ENCODE peak calls at places on chromosomes 3 and 15, in five cellular contexts. Y, V, H, P and O are unnamed samples. For H3K4me1, the result is how much of the 10 kb centered on the place peaks cover.

GRCh38 chr15:41695750-41696436 is 35.7 kb downstream of the MGA start:
- DNase-seq in Y (peak), V (peak), H (peak), P (no peak), O (peak)

GRCh38 chr3:13500133-13500885 is 20.2 kb downstream of the HDAC11 start:
- DNase-seq in Y (peak), V (peak), H (no peak), P (no peak), O (peak)

GRCh38 chr3:124800511-124801374 is 70.5 kb downstream of the UMPS start:
- DNase-seq in Y (peak), V (no peak), H (peak), P (no peak), O (no peak)

GRCh38 chr15:47787875-47788274 is 70.6 kb downstream of the SEMA6D start:
- DNase-seq in Y (peak), V (no peak), H (peak), P (no peak), O (no peak)

GRCh38 chr3:16460886-16461285 is 52.6 kb downstream of the RFTN1 start:
- DNase-seq in Y (no peak), V (no peak), H (no peak), P (no peak), O (no peak)

GRCh38 chr15:62483817-62484216 is 318.7 kb upstream of the C2CD4B start:
- DNase-seq in Y (no peak), V (no peak), H (no peak), P (no peak), O (peak)

GRCh38 chr3:66856555-66856954 is 141.6 kb upstream of the KBTBD8 start:
- DNase-seq in Y (no peak), V (no peak), H (no peak), P (no peak), O (no peak)

GRCh38 chr15:47517737-47518136 is 199.6 kb upstream of the SEMA6D start:
- DNase-seq in Y (peak), V (no peak), H (no peak), P (no peak), O (no peak)

GRCh38 chr15:67721996-67722395 is 103.3 kb upstream of the SKOR1 start:
- DNase-seq in Y (no peak), V (no peak), H (no peak), P (no peak), O (no peak)

GRCh38 chr15:40293905-40294895 is 11.3 kb upstream of the ANKRD63 start:
- DNase-seq in Y (no peak), V (peak), H (no peak), P (no peak), O (peak)

GRCh38 chr15:48842501-48842900 is 31.6 kb upstream of the CEP152 start:
- DNase-seq in Y (no peak), V (no peak), H (no peak), P (no peak), O (no peak)

GRCh38 chr3:182121424-182121823 is 409.7 kb downstream of the SOX2 start:
- DNase-seq in Y (no peak), V (no peak), H (no peak), P (no peak), O (no peak)

GRCh38 chr3:2880357-2880756 is 229.8 kb downstream of the IL5RA start:
- DNase-seq in Y (peak), V (no peak), H (no peak), P (no peak), O (no peak)

GRCh38 chr3:9600597-9600996 is 47.0 kb upstream of the LHFPL4 start:
- DNase-seq in Y (no peak), V (peak), H (no peak), P (no peak), O (peak)

GRCh38 chr3:3189102-3189727 is 9.7 kb upstream of the CRBN start:
- DNase-seq in Y (peak), V (no peak), H (peak), P (no peak), O (no peak)

GRCh38 chr3:122416966-122417365 is 1.1 kb upstream of the WDR5B start:
- DNase-seq in Y (peak), V (no peak), H (no peak), P (no peak), O (no peak)

GRCh38 chr3:43426388-43426787 is 140.0 kb downstream of the SNRK start:
- DNase-seq in Y (no peak), V (no peak), H (no peak), P (no peak), O (no peak)

GRCh38 chr3:106208979-106209378 is 340.2 kb upstream of the CBLB start:
- DNase-seq in Y (no peak), V (no peak), H (no peak), P (no peak), O (no peak)

GRCh38 chr3:106193876-106194275 is 325.1 kb upstream of the CBLB start:
- DNase-seq in Y (no peak), V (no peak), H (no peak), P (no peak), O (no peak)

GRCh38 chr3:35946121-35946856 is 307.0 kb downstream of the ARPP21 start:
- DNase-seq in Y (peak), V (peak), H (peak), P (no peak), O (no peak)

GRCh38 chr3:155014953-155015352 is 65.2 kb upstream of the MME start:
- DNase-seq in Y (no peak), V (no peak), H (no peak), P (no peak), O (no peak)

GRCh38 chr3:86771741-86772512 is 219.0 kb downstream of the VGLL3 start:
- DNase-seq in Y (no peak), V (no peak), H (no peak), P (no peak), O (no peak)

GRCh38 chr3:171494457-171495109 is 34.4 kb upstream of the TNIK start:
- DNase-seq in Y (peak), V (no peak), H (no peak), P (no peak), O (no peak)
- H3K4me1 ChIP-seq in Y (under half), V (under half), H (under half), P (under half), O (under half)

DNA sequence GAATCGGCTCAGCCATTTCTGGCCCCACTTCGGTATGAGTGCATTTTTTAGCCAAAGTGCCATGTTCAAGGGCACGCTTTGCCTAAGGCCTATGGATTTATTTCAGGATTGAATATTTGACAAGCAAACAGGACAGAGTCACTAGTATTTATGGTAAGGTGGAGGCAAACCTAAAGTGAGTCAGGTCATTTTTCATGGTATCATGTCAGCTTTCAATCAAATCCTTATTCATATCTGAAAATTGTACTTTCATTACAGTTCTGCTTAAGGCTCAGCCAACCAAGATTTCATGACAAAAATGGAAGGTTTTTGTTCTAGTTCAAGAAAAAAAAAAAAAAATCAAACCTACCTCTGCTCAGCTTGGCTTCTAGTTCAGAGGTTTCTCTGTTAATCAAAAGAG is 30.5 kb upstream of the ICE2 start:
- DNase-seq in Y (no peak), V (no peak), H (no peak), P (no peak), O (no peak)
- H3K4me1 ChIP-seq in Y (under half), V (under half), H (under half), P (under half), O (under half)

GRCh38 chr3:169327969-169328368 is 335.5 kb downstream of the MECOM start:
- DNase-seq in Y (no peak), V (no peak), H (peak), P (no peak), O (no peak)

GRCh38 chr3:169324454-169324789 is 339.1 kb downstream of the MECOM start:
- DNase-seq in Y (no peak), V (no peak), H (no peak), P (no peak), O (no peak)

GRCh38 chr3:169323580-169324453 is 339.7 kb downstream of the MECOM start:
- DNase-seq in Y (no peak), V (peak), H (peak), P (no peak), O (no peak)

GRCh38 chr3:169328471-169328870 is 335.0 kb downstream of the MECOM start:
- DNase-seq in Y (no peak), V (no peak), H (no peak), P (no peak), O (no peak)

DNA sequence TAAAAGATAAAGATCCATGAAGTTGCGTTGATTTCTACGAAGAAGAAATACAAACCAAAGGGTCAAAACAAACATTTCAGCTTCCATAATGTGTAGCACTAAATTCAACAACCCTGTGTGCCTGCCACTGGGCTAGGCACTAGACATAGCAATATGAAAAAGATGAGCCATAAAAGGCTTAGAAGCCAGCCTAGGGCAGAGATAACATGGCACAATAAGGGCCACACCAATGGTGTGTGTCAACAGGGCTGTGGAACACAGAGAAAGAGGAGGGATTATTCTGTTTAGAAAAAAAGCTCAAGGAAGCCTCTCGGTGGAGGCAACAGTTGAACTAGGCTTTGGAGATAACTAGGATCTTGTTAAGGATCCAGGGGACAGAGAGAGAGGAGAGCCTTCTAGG is 337.7 kb downstream of the MECOM start:
- DNase-seq in Y (no peak), V (no peak), H (no peak), P (no peak), O (no peak)
- H3K4me1 ChIP-seq in Y (under half), V (under half), H (under half), P (under half), O (under half)

GRCh38 chr15:38535451-38536200 is 29.0 kb downstream of the RASGRP1 start:
- DNase-seq in Y (no peak), V (no peak), H (no peak), P (no peak), O (peak)
- H3K4me1 ChIP-seq in Y (under half), V (under half), H (under half), P (half or more), O (under half)

GRCh38 chr3:177596248-177596821 is 399.1 kb upstream of the TBL1XR1 start:
- DNase-seq in Y (no peak), V (no peak), H (peak), P (no peak), O (no peak)
- H3K4me1 ChIP-seq in Y (under half), V (under half), H (under half), P (half or more), O (under half)

GRCh38 chr15:98725874-98726273 is 77.5 kb downstream of the IGF1R start:
- DNase-seq in Y (no peak), V (no peak), H (no peak), P (no peak), O (no peak)
- H3K4me1 ChIP-seq in Y (under half), V (half or more), H (half or more), P (under half), O (under half)

GRCh38 chr3:15272431-15273196 is 59.8 kb downstream of the SH3BP5 start:
- DNase-seq in Y (no peak), V (peak), H (no peak), P (no peak), O (no peak)

GRCh38 chr3:15273214-15273613 is 59.2 kb downstream of the SH3BP5 start:
- DNase-seq in Y (no peak), V (no peak), H (no peak), P (no peak), O (no peak)

GRCh38 chr3:15277861-15278260 is 54.5 kb downstream of the SH3BP5 start:
- DNase-seq in Y (no peak), V (no peak), H (no peak), P (no peak), O (peak)

GRCh38 chr3:15279200-15279599 is 53.2 kb downstream of the SH3BP5 start:
- DNase-seq in Y (no peak), V (no peak), H (no peak), P (no peak), O (no peak)

DNA sequence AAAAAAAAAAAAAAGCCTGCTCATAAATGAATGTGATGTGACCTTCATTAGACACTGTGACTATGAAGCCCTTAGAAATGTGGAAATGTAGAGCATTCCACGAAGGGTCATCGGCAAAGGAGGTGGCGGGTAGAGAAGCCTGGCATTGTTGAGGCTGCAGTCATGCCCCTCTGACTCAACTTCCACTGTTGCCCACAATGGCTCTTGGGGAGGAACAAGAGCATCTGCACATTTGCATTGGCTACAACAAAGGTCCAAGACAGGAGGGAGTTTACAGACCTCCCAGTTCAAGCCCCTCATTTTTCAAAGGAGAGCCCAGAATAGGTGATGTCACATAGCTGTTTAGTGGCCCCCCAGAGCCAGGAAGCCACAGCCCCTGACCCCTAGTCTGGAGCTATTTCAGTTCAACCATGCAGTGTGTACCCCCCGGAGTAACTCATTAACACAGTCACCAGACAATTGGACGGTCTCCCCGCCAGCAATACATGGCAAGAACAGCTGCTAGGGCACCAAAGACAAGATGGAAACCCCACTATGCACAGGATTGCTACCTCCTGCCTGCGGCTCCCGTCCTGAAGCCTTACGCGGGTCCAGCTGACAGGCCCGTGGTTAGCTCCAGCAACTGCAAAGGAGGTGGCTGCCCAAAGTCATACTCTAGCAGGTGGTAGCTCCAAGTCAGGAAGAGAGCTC is 56.2 kb downstream of the SH3BP5 start:
- DNase-seq in Y (no peak), V (no peak), H (no peak), P (no peak), O (peak)
- H3K4me1 ChIP-seq in Y (under half), V (under half), H (under half), P (half or more), O (under half)

GRCh38 chr15:58549013-58549779 is 117.4 kb downstream of the LIPC start:
- DNase-seq in Y (peak), V (no peak), H (peak), P (no peak), O (no peak)
- H3K4me1 ChIP-seq in Y (under half), V (under half), H (under half), P (under half), O (under half)